ENCODE peak calls at places on chromosomes 11 and 22, in six cellular contexts. P, Z, T, M, V and O are unnamed samples.

GRCh38 chr11:78318733-78319132 is 98.9 kb downstream of the GAB2 start:
- DNase-seq in P (no peak), Z (no peak), T (no peak), M (peak; percentile 60), V (no peak), O (no peak)

GRCh38 chr11:125091247-125091876 is 20.1 kb downstream of the TMEM218 start:
- DNase-seq in P (peak; percentile 46), Z (peak; percentile 77), T (peak; percentile 58), M (peak; percentile 90), V (no peak), O (peak; percentile 71)

GRCh38 chr11:46330887-46331652 is 16.2 kb upstream of the DGKZ start:
- DNase-seq in P (no peak), Z (no peak), T (no peak), M (no peak), V (no peak), O (no peak)

GRCh38 chr11:64814712-64815187 is 4.4 kb upstream of the MEN1 start:
- DNase-seq in P (no peak), Z (no peak), T (no peak), M (no peak), V (no peak), O (no peak)

GRCh38 chr11:129280027-129280811 is 88.1 kb upstream of the ARHGAP32 start:
- DNase-seq in P (no peak), Z (peak; percentile 65), T (no peak), M (peak; percentile 34), V (no peak), O (no peak)

GRCh38 chr22:34105461-34106062 is 185.3 kb upstream of the LARGE1 start:
- DNase-seq in P (peak; percentile 26), Z (no peak), T (peak; percentile 88), M (peak; percentile 40), V (peak; percentile 91), O (peak; percentile 3)

GRCh38 chr11:114058871-114059277 is 637 bp upstream of the ZBTB16 start:
- DNase-seq in P (no peak), Z (no peak), T (peak; percentile 24), M (no peak), V (peak; percentile 56), O (no peak)

GRCh38 chr11:43947003-43947500 is 4.6 kb downstream of the C11orf96 start:
- DNase-seq in P (peak; percentile 55), Z (peak; percentile 47), T (peak; percentile 39), M (no peak), V (no peak), O (peak; percentile 63)

GRCh38 chr11:72848846-72849466 is 34.7 kb downstream of the ATG16L2 start:
- DNase-seq in P (peak; percentile 50), Z (peak; percentile 60), T (peak; percentile 54), M (peak; percentile 55), V (peak; percentile 57), O (peak; percentile 58)

GRCh38 chr11:133269272-133269671 is 263.0 kb downstream of the OPCML start:
- DNase-seq in P (no peak), Z (no peak), T (no peak), M (no peak), V (no peak), O (no peak)

GRCh38 chr22:17347724-17348123 is 21.5 kb upstream of the CECR2 start:
- DNase-seq in P (no peak), Z (no peak), T (no peak), M (no peak), V (no peak), O (no peak)

GRCh38 chr22:32073823-32074380 is 30.8 kb downstream of the SLC5A1 start:
- DNase-seq in P (no peak), Z (no peak), T (no peak), M (no peak), V (no peak), O (no peak)

GRCh38 chr11:116782728-116783127 is 5.1 kb downstream of the ZPR1 start:
- DNase-seq in P (no peak), Z (peak; percentile 50), T (no peak), M (no peak), V (no peak), O (no peak)

GRCh38 chr11:23536907-23537306 is 676.6 kb upstream of the CCDC179 start:
- DNase-seq in P (no peak), Z (no peak), T (no peak), M (no peak), V (no peak), O (no peak)

GRCh38 chr22:48944756-48945620 is 882.7 kb downstream of the BRD1 start:
- DNase-seq in P (no peak), Z (no peak), T (no peak), M (no peak), V (peak; percentile 42), O (no peak)

GRCh38 chr11:123194308-123195181 is 503 bp downstream of the CLMP start:
- DNase-seq in P (no peak), Z (peak; percentile 48), T (peak; percentile 73), M (peak; percentile 86), V (no peak), O (no peak)

GRCh38 chr11:35943294-35943693 is 568 bp upstream of the LDLRAD3 start:
- DNase-seq in P (no peak), Z (no peak), T (no peak), M (no peak), V (no peak), O (no peak)

GRCh38 chr22:18033204-18033998 is 9.0 kb upstream of the MICAL3 start:
- DNase-seq in P (no peak), Z (peak; percentile 41), T (no peak), M (no peak), V (no peak), O (no peak)

GRCh38 chr11:46278387-46279173 is 1.1 kb downstream of the CREB3L1 start:
- DNase-seq in P (no peak), Z (peak; percentile 59), T (peak; percentile 83), M (peak; percentile 77), V (peak; percentile 92), O (peak; percentile 84)

GRCh38 chr22:23119492-23120414 is 22.0 kb downstream of the RSPH14 start:
- DNase-seq in P (no peak), Z (no peak), T (no peak), M (no peak), V (no peak), O (no peak)

GRCh38 chr11:12069053-12069676 is 41.2 kb upstream of the MICAL2 start:
- DNase-seq in P (no peak), Z (no peak), T (no peak), M (no peak), V (peak; percentile 41), O (peak; percentile 28)

GRCh38 chr11:6127881-6128280 is 20.4 kb downstream of the OR56B4 start:
- DNase-seq in P (no peak), Z (no peak), T (no peak), M (no peak), V (no peak), O (no peak)

GRCh38 chr11:77039491-77040400 is 5.5 kb downstream of the B3GNT6 start:
- DNase-seq in P (no peak), Z (peak; percentile 33), T (peak; percentile 71), M (peak; percentile 81), V (peak; percentile 86), O (no peak)

GRCh38 chr11:80146231-80146630 is 705.4 kb upstream of the TENM4 start:
- DNase-seq in P (no peak), Z (no peak), T (no peak), M (no peak), V (no peak), O (no peak)

GRCh38 chr11:59358020-59358419 is 675 bp upstream of the OR5AN1 start:
- DNase-seq in P (no peak), Z (no peak), T (no peak), M (no peak), V (no peak), O (no peak)

GRCh38 chr11:126484266-126484665 is 128.8 kb downstream of the ST3GAL4 start:
- DNase-seq in P (peak; percentile 52), Z (peak; percentile 94), T (no peak), M (no peak), V (no peak), O (no peak)

GRCh38 chr22:17131686-17132085 is 10.5 kb upstream of the TMEM121B start:
- DNase-seq in P (no peak), Z (no peak), T (peak; percentile 66), M (no peak), V (no peak), O (no peak)

GRCh38 chr11:101885631-101886030 is 29.2 kb upstream of the CEP126 start:
- DNase-seq in P (no peak), Z (no peak), T (no peak), M (no peak), V (no peak), O (no peak)

GRCh38 chr22:36327922-36328551 is 59.7 kb downstream of the MYH9 start:
- DNase-seq in P (no peak), Z (peak; percentile 78), T (no peak), M (no peak), V (no peak), O (no peak)

GRCh38 chr11:15006139-15006759 is 34.1 kb upstream of the CALCA start:
- DNase-seq in P (peak; percentile 56), Z (peak; percentile 46), T (no peak), M (peak; percentile 3), V (no peak), O (peak; percentile 19)

GRCh38 chr11:124301482-124301881 is 12.3 kb downstream of the OR8D1 start:
- DNase-seq in P (no peak), Z (peak; percentile 54), T (no peak), M (no peak), V (no peak), O (no peak)

GRCh38 chr11:69351460-69351859 is 57.5 kb downstream of the MYEOV start:
- DNase-seq in P (no peak), Z (peak; percentile 85), T (no peak), M (no peak), V (no peak), O (no peak)
- TF ChIP-seq USF2 in P (no peak), Z (no peak), T (no peak), M (no peak), V (no peak), O (no peak)

GRCh38 chr11:134764367-134764766 is 352.3 kb upstream of the B3GAT1 start:
- DNase-seq in P (no peak), Z (no peak), T (no peak), M (no peak), V (no peak), O (no peak)
- TF ChIP-seq USF2 in P (no peak), Z (no peak), T (no peak), M (no peak), V (no peak), O (no peak)

DNA sequence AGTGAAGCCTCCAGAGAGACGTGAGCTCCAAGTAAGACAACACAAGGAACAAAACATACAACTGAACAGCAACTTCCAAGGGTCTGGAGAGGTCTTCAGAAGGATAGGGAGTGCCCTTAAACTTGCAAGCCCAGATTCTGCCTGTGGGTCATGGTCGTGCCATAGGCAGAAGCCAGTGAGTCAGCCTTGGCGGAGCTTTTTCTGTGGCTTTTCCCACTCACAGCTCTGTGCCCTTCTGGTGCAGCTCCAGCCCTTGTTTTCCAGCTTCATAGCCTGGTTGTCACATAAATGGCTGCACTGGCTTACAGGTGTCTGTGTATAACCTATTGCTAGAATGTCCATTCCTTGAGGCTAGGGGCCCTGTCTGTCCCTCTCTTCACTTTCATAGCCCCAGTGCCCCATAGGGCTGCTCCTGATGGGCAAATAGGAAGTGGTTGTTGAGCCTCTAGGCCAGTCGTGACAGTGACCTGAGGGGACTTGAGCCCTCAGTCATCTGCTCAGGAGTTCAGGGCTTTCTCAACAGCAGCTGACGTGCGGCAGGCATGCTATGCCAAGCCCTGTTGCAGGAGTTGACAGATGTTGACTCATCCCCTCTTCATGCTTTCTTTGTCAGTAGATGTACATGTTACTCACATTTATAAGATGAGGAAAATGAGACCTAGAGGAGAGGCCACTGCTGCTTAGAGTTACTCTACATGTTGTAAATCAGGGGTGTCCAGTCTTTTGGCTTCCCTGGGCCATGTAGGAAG is 7.4 kb downstream of the MED15 start:
- DNase-seq in P (peak; percentile 31), Z (peak; percentile 96), T (no peak), M (no peak), V (no peak), O (no peak)
- TF ChIP-seq USF2 in P (no peak), Z (peak; percentile 27), T (no peak), M (no peak), V (no peak), O (no peak)

GRCh38 chr11:18939314-18939713 is at the start of gene MRGPRX1:
- DNase-seq in P (no peak), Z (no peak), T (no peak), M (no peak), V (no peak), O (no peak)
- TF ChIP-seq USF2 in P (no peak), Z (no peak), T (no peak), M (no peak), V (no peak), O (no peak)